ENCODE peak calls at places on chromosomes 4 and X, in four cellular contexts. H is GM23248, B is fibroblast of lung, E is neural progenitor cell. L is an unnamed sample.

GRCh38 chr4:150583287-150584197 is 1.6 kb downstream of the MAB21L2 start:
- DNase-seq in H (no peak), E (peak; percentile 70), B (peak; percentile 61), L (no peak)

GRCh38 chr4:113222006-113222405 is 172.6 kb downstream of the ANK2 start:
- DNase-seq in H (peak; percentile 60), B (no peak), E (no peak), L (no peak)

GRCh38 chrX:87517571-87518141 is at the start of gene KLHL4:
- DNase-seq in E (peak; percentile 92), H (peak; percentile 5), B (peak; percentile 82), L (no peak)

GRCh38 chr4:86497131-86497530 is 97.0 kb upstream of the PTPN13 start:
- DNase-seq in B (no peak), E (no peak), H (peak; percentile 77), L (no peak)

GRCh38 chrX:2700405-2701320 is 9.6 kb downstream of the CD99 start:
- DNase-seq in B (no peak), E (no peak), H (no peak), L (peak; percentile 2)

GRCh38 chrX:19670854-19671620 is 155.7 kb upstream of the MAP3K15 start:
- DNase-seq in H (peak; percentile 85), E (peak; percentile 14), B (peak; percentile 81), L (no peak)

GRCh38 chrX:10173331-10173900 is 16.6 kb downstream of the CLCN4 start:
- DNase-seq in E (peak; percentile 73), H (peak; percentile 89), B (peak; percentile 50), L (no peak)

GRCh38 chrX:10217218-10217617 is 60.4 kb downstream of the CLCN4 start:
- DNase-seq in B (no peak), E (peak; percentile 3), H (no peak), L (no peak)

GRCh38 chr4:8331567-8331955 is 62.0 kb downstream of the HTRA3 start:
- DNase-seq in E (no peak), H (no peak), B (no peak), L (no peak)

GRCh38 chr4:126242679-126243390 is 928.1 kb downstream of the FAT4 start:
- DNase-seq in E (peak; percentile 5), B (no peak), H (peak; percentile 10), L (no peak)

GRCh38 chr4:180674629-180675367 is 1568.4 kb upstream of the TENM3 start:
- DNase-seq in B (no peak), H (no peak), E (no peak), L (no peak)

GRCh38 chrX:7132335-7133035 is 15.0 kb upstream of the STS start:
- DNase-seq in B (peak; percentile 65), H (peak; percentile 76), E (peak; percentile 42), L (peak; percentile 80)

GRCh38 chr4:10677796-10678497 is 6.6 kb downstream of the CLNK start:
- DNase-seq in H (no peak), E (no peak), B (no peak), L (no peak)

GRCh38 chrX:87392369-87392768 is 125.2 kb upstream of the KLHL4 start:
- DNase-seq in H (no peak), B (no peak), E (peak; percentile 36), L (no peak)

GRCh38 chr4:20859097-20859781 is 159.0 kb downstream of the PACRGL start:
- DNase-seq in H (no peak), E (no peak), B (no peak), L (no peak)

GRCh38 chrX:2572740-2573139 is 72.0 kb upstream of the DHRSX start:
- DNase-seq in E (peak; percentile 22), H (peak; percentile 74), B (no peak), L (no peak)

GRCh38 chr4:145035494-145036136 is 62.4 kb downstream of the ANAPC10 start:
- DNase-seq in H (no peak), E (no peak), B (no peak), L (no peak)
- H3K4me2 ChIP-seq in H (no peak overlapping the region), E (no peak overlapping the region), B (no peak overlapping the region), L (no peak overlapping the region)

DNA sequence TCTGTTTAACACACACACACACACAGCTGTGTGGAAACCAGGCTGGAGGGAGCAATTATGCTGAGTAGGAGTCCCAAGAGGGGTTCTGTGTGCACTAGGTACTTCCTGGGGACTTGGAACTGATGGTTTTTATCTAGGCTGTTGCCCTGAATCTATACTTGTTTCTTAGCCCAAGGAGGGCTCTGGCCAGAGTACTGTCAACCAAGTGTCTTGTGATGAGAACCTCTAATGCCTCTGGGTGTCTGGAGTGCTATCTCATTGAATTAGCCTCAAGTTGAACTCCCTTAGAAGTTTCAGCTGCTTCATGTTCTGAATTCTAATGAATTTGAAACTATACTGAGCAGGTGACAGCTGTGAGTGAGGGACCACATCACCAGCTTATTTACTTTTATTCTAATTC is 16.6 kb downstream of the ARHGAP24 start:
- DNase-seq in E (no peak), H (no peak), B (no peak), L (peak; percentile 83)
- H3K27ac ChIP-seq in E (no peak overlapping the region), H (no peak overlapping the region), B (no peak overlapping the region), L (peak overlapping the region; percentile 91)

GRCh38 chrX:56233100-56233499 is 944 bp downstream of the KLF8 start:
- DNase-seq in E (peak; percentile 28), H (peak; percentile 46), B (peak; percentile 1), L (no peak)
- H3K4me2 ChIP-seq in E (peak overlapping the region; percentile 72), H (peak overlapping the region; percentile 83), B (peak overlapping the region; percentile 75), L (no peak overlapping the region)

DNA sequence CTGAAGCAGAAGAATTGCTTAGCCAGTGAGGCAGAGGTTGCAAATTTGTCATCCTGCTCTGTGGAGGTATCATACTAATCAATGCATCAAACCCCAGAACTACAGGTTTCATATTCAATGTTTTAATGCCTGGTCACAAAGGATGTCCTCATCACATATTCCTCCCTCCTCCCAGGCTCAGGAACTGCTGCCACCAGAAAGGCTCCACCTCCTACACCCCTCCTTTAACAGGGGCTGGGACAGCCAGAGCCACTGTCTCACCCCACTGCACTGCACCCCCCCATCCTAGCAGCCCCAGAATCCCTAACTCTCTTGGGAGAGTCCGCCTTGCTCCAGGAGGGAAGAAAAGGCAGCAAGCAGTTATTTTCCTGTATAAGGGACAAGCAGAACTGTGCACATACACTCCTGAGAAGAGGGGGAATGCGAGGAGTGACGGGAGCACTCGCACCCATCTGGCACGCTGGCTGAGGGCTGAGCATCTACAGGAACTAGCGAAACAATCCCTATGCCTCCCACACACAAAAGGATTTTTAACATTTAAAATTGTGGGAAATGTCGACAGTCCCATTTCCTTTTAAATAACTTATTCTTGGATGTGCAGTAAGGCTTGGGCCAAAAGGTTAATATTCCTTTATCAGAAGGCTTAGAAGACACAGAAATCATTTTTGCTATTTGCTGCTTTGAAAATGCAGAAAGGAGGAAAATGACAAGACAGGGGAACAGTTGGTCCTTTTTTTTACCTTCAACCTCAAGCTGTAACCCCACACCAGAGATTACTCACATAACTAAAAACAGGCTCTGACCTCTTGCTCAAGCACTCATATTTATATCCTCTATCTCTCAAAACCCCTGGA is 27.8 kb downstream of the CD99L2 start:
- DNase-seq in H (no peak), E (no peak), B (peak; percentile 37), L (no peak)
- H3K27ac ChIP-seq in H (no peak overlapping the region), E (no peak overlapping the region), B (no peak overlapping the region), L (no peak overlapping the region)

GRCh38 chr4:1754336-1754735 is 33.0 kb downstream of the TACC3 start:
- DNase-seq in E (no peak), H (no peak), B (no peak), L (no peak)
- H3K4me2 ChIP-seq in E (no peak overlapping the region), H (no peak overlapping the region), B (no peak overlapping the region), L (no peak overlapping the region)

GRCh38 chrX:112851161-112851779 is 10.6 kb upstream of the AMOT start:
- DNase-seq in B (no peak), E (peak; percentile 15), H (no peak), L (no peak)
- H3K27ac ChIP-seq in B (no peak overlapping the region), E (no peak overlapping the region), H (no peak overlapping the region), L (no peak overlapping the region)

GRCh38 chr4:7160951-7161440 is 31.3 kb upstream of the SORCS2 start:
- DNase-seq in E (peak; percentile 23), H (no peak), B (no peak), L (no peak)
- H3K4me2 ChIP-seq in E (no peak overlapping the region), H (no peak overlapping the region), B (no peak overlapping the region), L (no peak overlapping the region)

GRCh38 chr4:141155586-141155985 is 22.3 kb upstream of the RNF150 start:
- DNase-seq in H (peak; percentile 10), B (no peak), E (no peak), L (no peak)
- H3K27ac ChIP-seq in H (no peak overlapping the region), B (no peak overlapping the region), E (no peak overlapping the region), L (no peak overlapping the region)

GRCh38 chr4:56078866-56079265 is 130.1 kb downstream of the CEP135 start:
- DNase-seq in H (no peak), E (no peak), B (peak; percentile 10), L (no peak)

GRCh38 chr4:56077676-56078075 is 128.9 kb downstream of the CEP135 start:
- DNase-seq in E (no peak), B (peak; percentile 18), H (no peak), L (no peak)

GRCh38 chr4:56082809-56083208 is 134.1 kb downstream of the CEP135 start:
- DNase-seq in E (no peak), H (no peak), B (no peak), L (no peak)

GRCh38 chr4:56084849-56085248 is 136.1 kb downstream of the CEP135 start:
- DNase-seq in B (no peak), E (no peak), H (no peak), L (no peak)

GRCh38 chr4:56080384-56080783 is 131.6 kb downstream of the CEP135 start:
- DNase-seq in H (no peak), B (peak; percentile 24), E (no peak), L (no peak)
- H3K4me2 ChIP-seq in H (no peak overlapping the region), B (no peak overlapping the region), E (no peak overlapping the region), L (no peak overlapping the region)